ENCODE peak calls at places on chromosome 1, in seven cellular contexts. E is KG1; D is COR-L47; V is H9; L is CD8-positive, alpha-beta memory T cell; K is amygdala; Y is NCI-H146. I is an unnamed sample.

GRCh38 chr1:155127672-155128468 is at the start of gene EFNA1:
- DNase-seq in Y (peak), D (peak), V (peak), K (peak), L (peak), E (no peak), I (no peak)

GRCh38 chr1:77220687-77221463 is 1.6 kb upstream of the PIGK start:
- DNase-seq in L (no peak), Y (no peak), V (no peak), D (no peak), E (no peak), K (no peak), I (no peak)

GRCh38 chr1:26156285-26157038 is 2.4 kb upstream of the FAM110D start:
- DNase-seq in K (no peak), D (peak), Y (no peak), L (no peak), V (peak), E (no peak), I (no peak)

GRCh38 chr1:158809862-158810261 is 21.3 kb upstream of the MNDA start:
- DNase-seq in Y (no peak), K (no peak), V (no peak), L (no peak), D (no peak), E (peak), I (no peak)

GRCh38 chr1:24894002-24894401 is 36.1 kb downstream of the RUNX3 start:
- DNase-seq in E (no peak), K (no peak), V (no peak), D (no peak), Y (no peak), L (no peak), I (no peak)

GRCh38 chr1:24696756-24697330 is 48.4 kb upstream of the CLIC4 start:
- DNase-seq in V (no peak), E (no peak), K (no peak), D (no peak), L (no peak), Y (no peak), I (no peak)

GRCh38 chr1:22739648-22740385 is 29.2 kb downstream of the EPHB2 start:
- DNase-seq in Y (no peak), D (no peak), L (no peak), V (no peak), K (no peak), E (no peak), I (no peak)

GRCh38 chr1:204826970-204827369 is 43.7 kb upstream of the NFASC start:
- DNase-seq in L (no peak), E (no peak), V (peak), K (no peak), Y (peak), D (no peak), I (no peak)

GRCh38 chr1:150765229-150765976 is at the start of gene CTSS:
- DNase-seq in V (no peak), Y (no peak), E (peak), L (peak), K (no peak), D (no peak), I (peak)

GRCh38 chr1:174967845-174968705 is 31.7 kb upstream of the CACYBP start:
- DNase-seq in Y (no peak), V (no peak), K (no peak), D (no peak), E (no peak), L (peak), I (no peak)

GRCh38 chr1:8663915-8664331 is 153.5 kb downstream of the RERE start:
- DNase-seq in L (no peak), V (no peak), E (no peak), Y (no peak), K (no peak), D (no peak), I (no peak)

GRCh38 chr1:208189716-208190115 is 54.5 kb downstream of the PLXNA2 start:
- DNase-seq in K (no peak), V (no peak), Y (no peak), E (no peak), D (no peak), L (no peak), I (no peak)

GRCh38 chr1:11233208-11233607 is 29.1 kb downstream of the MTOR start:
- DNase-seq in L (no peak), Y (no peak), D (no peak), K (no peak), E (no peak), V (no peak), I (no peak)